ENCODE peak calls at places on chromosomes 12 and 14, in seven cellular contexts. B is amniotic epithelial cell; Q is occipital lobe; Y is CD4-positive, alpha-beta T cell; X is SW 1271; J is aorta; M is NCI-H1105. F is an unnamed sample.

GRCh38 chr14:98994571-98994970 is 277.4 kb downstream of the BCL11B start:
- DNase-seq in B (no peak), Q (no peak), Y (no peak), X (no peak), J (no peak), M (no peak), F (no peak)

GRCh38 chr12:93682846-93683261 is 5.7 kb downstream of the CRADD start:
- DNase-seq in B (no peak), Q (no peak), Y (no peak), X (no peak), J (no peak), M (no peak), F (no peak)

GRCh38 chr12:27644446-27644845 is 51.8 kb upstream of the REP15 start:
- DNase-seq in B (peak; percentile 65), Q (no peak), Y (no peak), X (no peak), J (no peak), M (no peak), F (no peak)

GRCh38 chr14:69059658-69060648 is 80.9 kb upstream of the ACTN1 start:
- DNase-seq in B (peak; percentile 97), Q (no peak), Y (no peak), X (no peak), J (peak; percentile 78), M (no peak), F (no peak)

GRCh38 chr14:81219821-81220487 is 805 bp downstream of the GTF2A1 start:
- DNase-seq in B (peak; percentile 10), Q (peak; percentile 12), Y (peak; percentile 51), X (no peak), J (peak; percentile 64), M (peak; percentile 34), F (no peak)

GRCh38 chr12:50985322-50985721 is 33.0 kb downstream of the HIGD1C start:
- DNase-seq in B (peak; percentile 69), Q (no peak), Y (no peak), X (peak; percentile 8), J (no peak), M (no peak), F (no peak)

GRCh38 chr14:88955470-88955869 is 131.0 kb downstream of the TTC8 start:
- DNase-seq in B (no peak), Q (peak; percentile 32), Y (no peak), X (no peak), J (no peak), M (no peak), F (no peak)

GRCh38 chr14:74637184-74637562 is 25.1 kb upstream of the LTBP2 start:
- DNase-seq in B (no peak), Q (no peak), Y (no peak), X (no peak), J (no peak), M (no peak), F (no peak)